ENCODE peak calls at places on chromosomes 12 and 14, in four cellular contexts. E, Y, L and M are unnamed samples.

GRCh38 chr12:123269980-123270379 is 1.7 kb downstream of the CDK2AP1 start:
- DNase-seq in E (no peak), Y (no peak), L (no peak), M (no peak)

GRCh38 chr12:40219760-40220159 is 5.0 kb upstream of the LRRK2 start:
- DNase-seq in Y (no peak), E (no peak), L (no peak), M (no peak)

GRCh38 chr12:6697584-6698351 is 2.8 kb downstream of the PIANP start:
- DNase-seq in E (no peak), Y (no peak), L (peak; percentile 73), M (peak; percentile 58)

GRCh38 chr12:13539051-13539450 is 342.5 kb downstream of the EMP1 start:
- DNase-seq in L (no peak), Y (no peak), E (no peak), M (peak; percentile 20)

GRCh38 chr12:107057071-107057834 is 36.1 kb downstream of the CRY1 start:
- DNase-seq in Y (no peak), E (no peak), L (no peak), M (no peak)

GRCh38 chr14:101254805-101255764 is 306.2 kb upstream of the DIO3 start:
- DNase-seq in E (no peak), Y (no peak), L (no peak), M (peak; percentile 84)

GRCh38 chr12:131280426-131280825 is 326.7 kb downstream of the ADGRD1 start:
- DNase-seq in E (peak; percentile 5), Y (no peak), L (peak; percentile 2), M (no peak)

GRCh38 chr12:15928345-15928744 is 17.2 kb downstream of the DERA start:
- DNase-seq in E (no peak), L (no peak), Y (no peak), M (no peak)

GRCh38 chr14:90111895-90112534 is 50.2 kb downstream of the KCNK13 start:
- DNase-seq in L (no peak), Y (no peak), E (no peak), M (no peak)

GRCh38 chr14:89571502-89571901 is 154.5 kb upstream of the FOXN3 start:
- DNase-seq in L (no peak), Y (no peak), E (no peak), M (no peak)

GRCh38 chr14:100072783-100073346 is 7.6 kb downstream of the EVL start:
- DNase-seq in L (no peak), E (no peak), Y (no peak), M (no peak)

GRCh38 chr14:35535794-35536112 is 1.8 kb downstream of the INSM2 start:
- DNase-seq in Y (no peak), L (no peak), E (no peak), M (no peak)

GRCh38 chr12:49946086-49946485 is 4.5 kb upstream of the AQP2 start:
- DNase-seq in L (no peak), E (no peak), Y (no peak), M (no peak)

DNA sequence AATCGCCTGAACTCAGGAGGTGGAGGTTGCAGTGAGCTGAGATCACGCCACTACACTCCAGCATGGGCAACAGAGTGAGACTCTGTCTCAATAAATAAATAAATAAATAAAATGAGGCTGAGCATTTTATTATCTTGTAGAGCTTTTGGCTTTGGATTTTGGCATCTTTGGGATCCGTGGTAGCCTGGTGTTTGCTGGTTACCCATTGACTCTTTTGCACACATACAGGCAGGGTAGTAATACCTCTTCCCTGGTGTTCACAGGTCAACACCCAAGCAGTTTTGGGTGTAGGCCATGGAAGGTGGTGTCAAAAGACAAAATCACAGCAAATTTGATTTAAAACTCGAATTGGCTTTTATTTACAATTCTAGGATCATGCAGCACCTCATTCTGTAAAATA is 27.8 kb downstream of the ACACB start:
- DNase-seq in L (peak; percentile 18), Y (no peak), E (no peak), M (no peak)
- H3K4me3 ChIP-seq in L (no peak overlapping the region), Y (no peak overlapping the region), E (no peak overlapping the region), M (no peak overlapping the region)

GRCh38 chr12:54586620-54587019 is 1.8 kb downstream of the PPP1R1A start:
- DNase-seq in L (no peak), E (no peak), Y (no peak), M (no peak)

GRCh38 chr12:54584128-54584527 is 4.3 kb downstream of the PPP1R1A start:
- DNase-seq in Y (no peak), L (no peak), E (no peak), M (no peak)

GRCh38 chr12:54581412-54581811 is 7.0 kb downstream of the PPP1R1A start:
- DNase-seq in E (no peak), Y (no peak), L (no peak), M (no peak)

GRCh38 chr12:54585243-54585642 is 3.2 kb downstream of the PPP1R1A start:
- DNase-seq in E (no peak), Y (no peak), L (no peak), M (no peak)

DNA sequence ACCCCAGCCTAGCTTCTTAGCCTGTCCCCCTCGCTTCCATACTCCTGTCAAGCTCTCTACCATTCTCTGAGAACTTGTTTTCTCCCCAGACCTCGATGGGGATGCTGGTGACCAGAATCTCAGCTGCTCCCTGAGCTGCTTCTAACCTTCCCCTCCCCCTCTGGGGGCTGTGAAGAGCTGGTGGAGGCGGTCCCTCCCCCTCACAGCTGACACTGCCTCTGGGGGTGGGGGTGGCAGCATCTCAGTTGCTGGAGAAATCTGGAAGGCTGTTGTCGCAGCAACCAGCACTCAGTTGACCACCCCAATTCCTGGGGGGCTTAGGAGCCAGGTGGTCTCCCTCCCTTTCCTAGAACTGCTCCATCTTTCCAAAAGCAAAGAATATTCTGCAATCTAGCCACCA is 4.7 kb downstream of the PPP1R1A start:
- DNase-seq in L (no peak), Y (no peak), E (no peak), M (no peak)
- TF ChIP-seq CTCF in L (no peak), Y (no peak), E (no peak), M (no peak)

DNA sequence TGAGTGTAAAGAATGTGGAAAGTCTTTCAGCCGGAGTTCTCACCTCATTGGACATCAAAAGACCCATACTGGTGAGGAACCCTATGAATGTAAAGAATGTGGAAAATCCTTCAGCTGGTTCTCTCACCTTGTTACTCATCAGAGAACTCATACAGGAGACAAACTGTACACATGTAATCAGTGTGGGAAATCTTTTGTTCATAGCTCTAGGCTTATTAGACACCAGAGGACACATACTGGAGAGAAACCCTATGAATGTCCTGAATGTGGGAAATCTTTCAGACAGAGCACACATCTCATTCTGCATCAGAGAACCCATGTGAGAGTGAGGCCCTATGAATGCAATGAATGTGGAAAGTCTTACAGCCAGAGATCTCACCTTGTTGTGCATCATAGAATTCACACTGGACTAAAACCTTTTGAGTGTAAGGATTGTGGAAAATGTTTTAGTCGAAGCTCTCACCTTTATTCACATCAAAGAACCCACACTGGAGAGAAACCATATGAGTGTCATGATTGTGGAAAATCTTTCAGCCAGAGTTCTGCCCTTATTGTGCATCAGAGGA is 25.1 kb upstream of the ZNF268 start:
- DNase-seq in L (no peak), E (no peak), Y (no peak), M (no peak)
- H3K36me3 ChIP-seq in L (no peaks in the 10 kb centered on the region), E (peaks cover 3% of the 10 kb centered on the region), Y (peaks cover 85% of the 10 kb centered on the region), M (peaks cover 4% of the 10 kb centered on the region)

GRCh38 chr14:50343424-50343823 is 31.3 kb downstream of the DMAC2L start:
- DNase-seq in E (no peak), L (no peak), Y (no peak), M (no peak)

GRCh38 chr14:50344831-50345563 is 32.9 kb downstream of the DMAC2L start:
- DNase-seq in E (no peak), L (no peak), Y (no peak), M (no peak)

GRCh38 chr14:50345891-50346422 is 33.8 kb downstream of the DMAC2L start:
- DNase-seq in Y (no peak), E (no peak), L (no peak), M (no peak)

GRCh38 chr14:50342211-50343080 is 30.3 kb downstream of the DMAC2L start:
- DNase-seq in Y (peak; percentile 51), E (peak; percentile 61), L (peak; percentile 92), M (peak; percentile 86)

DNA sequence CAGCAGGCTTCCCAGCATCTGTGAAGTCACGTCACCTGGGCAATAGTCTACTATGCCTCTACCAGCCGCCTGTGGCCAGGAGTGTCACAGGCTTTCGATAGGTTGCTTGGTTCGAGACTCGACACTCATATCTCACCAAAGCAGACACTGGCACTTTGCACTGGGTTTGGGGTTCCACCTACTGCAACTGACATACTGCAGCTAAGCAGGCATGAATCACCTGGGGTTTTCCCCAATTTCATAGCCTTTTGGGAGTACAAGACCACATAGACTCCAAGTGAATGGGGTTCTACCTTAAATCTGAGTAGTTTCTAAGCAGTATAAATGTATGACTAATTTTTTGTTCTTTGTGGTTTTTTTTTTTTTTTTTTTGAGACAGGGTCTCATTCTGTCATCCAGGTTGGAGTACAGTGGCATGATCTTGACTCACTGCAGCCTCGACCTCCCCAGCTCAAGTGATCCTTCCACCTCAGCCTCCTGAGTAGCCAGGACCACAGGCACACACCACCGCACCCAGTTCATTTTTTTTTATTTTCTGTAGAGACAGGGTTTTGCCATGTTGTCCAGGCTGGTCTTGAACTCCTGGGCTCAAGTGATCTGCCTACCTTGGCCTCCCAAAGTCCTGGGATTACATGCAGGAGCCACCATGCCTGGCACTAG is 32.1 kb downstream of the DMAC2L start:
- DNase-seq in Y (no peak), E (no peak), L (no peak), M (no peak)
- H3K4me3 ChIP-seq in Y (no peak overlapping the region), E (no peak overlapping the region), L (no peak overlapping the region), M (no peak overlapping the region)